ENCODE peak calls at places on chromosomes 5 and 9, in nine cellular contexts. L, B, U, V, X, I, O, N and M are unnamed samples.
A peak's percentile ranks its signal among the peaks of the same experiment; 100 is the strongest.

GRCh38 chr5:140261403-140262171 is 41.3 kb downstream of the PFDN1 start:
- DNase-seq in X (peak; percentile 20), B (no peak), I (peak; percentile 41), V (no peak), N (peak; percentile 90), O (peak; percentile 88), L (no peak), U (no peak), M (no peak)

GRCh38 chr9:95215368-95215898 is 102.1 kb downstream of the FANCC start:
- DNase-seq in X (no peak), I (no peak), L (peak; percentile 2), N (no peak), U (no peak), B (no peak), V (no peak), O (no peak), M (no peak)

GRCh38 chr5:59357421-59357977 is 536.0 kb downstream of the PDE4D start:
- DNase-seq in X (no peak), I (no peak), N (peak; percentile 9), L (no peak), V (no peak), O (no peak), U (no peak), B (no peak), M (no peak)

GRCh38 chr5:126400621-126401251 is 22.5 kb upstream of the GRAMD2B start:
- DNase-seq in U (no peak), O (no peak), I (no peak), N (no peak), L (no peak), X (no peak), B (no peak), V (no peak), M (no peak)

GRCh38 chr9:114451707-114452031 is 53.6 kb downstream of the WHRN start:
- DNase-seq in U (no peak), O (no peak), X (no peak), L (no peak), N (no peak), I (no peak), V (no peak), B (no peak), M (no peak)

GRCh38 chr9:125472926-125473701 is 211.5 kb downstream of the GAPVD1 start:
- DNase-seq in O (no peak), L (no peak), U (no peak), B (no peak), N (peak; percentile 40), X (no peak), I (no peak), V (no peak), M (no peak)

GRCh38 chr5:27845248-27845647 is 806.9 kb upstream of the CDH9 start:
- DNase-seq in L (no peak), N (no peak), X (no peak), V (no peak), B (no peak), U (no peak), I (no peak), O (no peak), M (no peak)

GRCh38 chr5:81572201-81572600 is 178.3 kb upstream of the ACOT12 start:
- DNase-seq in L (no peak), V (no peak), I (no peak), X (no peak), N (no peak), O (no peak), B (no peak), U (no peak), M (no peak)

GRCh38 chr9:132792547-132792946 is 85.5 kb downstream of the AK8 start:
- DNase-seq in L (no peak), O (no peak), U (no peak), I (no peak), B (no peak), X (no peak), N (no peak), V (no peak), M (no peak)

GRCh38 chr9:1267581-1267980 is 217.4 kb downstream of the DMRT2 start:
- DNase-seq in N (no peak), X (no peak), L (no peak), I (no peak), U (no peak), B (no peak), V (no peak), O (no peak), M (no peak)

GRCh38 chr9:71681104-71681707 is 87.1 kb downstream of the CEMIP2 start:
- DNase-seq in U (no peak), I (no peak), O (no peak), L (no peak), X (no peak), N (peak; percentile 63), V (no peak), B (no peak), M (no peak)

GRCh38 chr9:136190656-136191548 is 14.0 kb downstream of the LHX3 start:
- DNase-seq in N (no peak), O (no peak), B (no peak), V (no peak), I (no peak), U (no peak), X (no peak), L (no peak), M (no peak)

GRCh38 chr5:59300930-59301329 is 592.6 kb downstream of the PDE4D start:
- DNase-seq in X (no peak), L (no peak), U (no peak), V (no peak), I (no peak), B (no peak), N (no peak), O (no peak), M (no peak)

GRCh38 chr5:111063709-111064322 is 7.7 kb upstream of the TSLP start:
- DNase-seq in I (no peak), L (peak; percentile 33), B (peak; percentile 38), U (no peak), X (peak; percentile 37), V (no peak), O (peak; percentile 34), N (peak; percentile 49), M (peak; percentile 45)